ENCODE peak calls at places on chromosome 1, in five cellular contexts. B is Caco-2, U is heart right ventricle, D is AG04449, Z is GM12865. C is an unnamed sample.

GRCh38 chr1:5734414-5734813 is 257.8 kb downstream of the NPHP4 start:
- DNase-seq in B (peak), U (no peak), D (no peak), Z (no peak), C (no peak)

GRCh38 chr1:62294211-62294610 is 25.0 kb downstream of the KANK4 start:
- DNase-seq in B (peak), U (no peak), D (no peak), Z (peak), C (no peak)

GRCh38 chr1:218510153-218510772 is 165.1 kb downstream of the TGFB2 start:
- DNase-seq in B (no peak), U (no peak), D (no peak), Z (no peak), C (no peak)

GRCh38 chr1:186617860-186618780 is 62.1 kb downstream of the PTGS2 start:
- DNase-seq in B (no peak), U (peak), D (no peak), Z (peak), C (no peak)

GRCh38 chr1:246214708-246215504 is 292.2 kb downstream of the SMYD3 start:
- DNase-seq in B (no peak), U (no peak), D (peak), Z (peak), C (no peak)

GRCh38 chr1:61435226-61435625 is 289.7 kb downstream of the TM2D1 start:
- DNase-seq in B (no peak), U (no peak), D (no peak), Z (no peak), C (no peak)

GRCh38 chr1:2124446-2125198 is 70.0 kb downstream of the FAAP20 start:
- DNase-seq in B (no peak), U (no peak), D (no peak), Z (no peak), C (no peak)

GRCh38 chr1:164785841-164786534 is 227.0 kb downstream of the PBX1 start:
- DNase-seq in B (no peak), U (no peak), D (no peak), Z (no peak), C (no peak)

GRCh38 chr1:220843481-220844011 is 35.7 kb upstream of the HLX start:
- DNase-seq in B (no peak), U (peak), D (no peak), Z (no peak), C (no peak)

GRCh38 chr1:154420172-154420571 is 15.0 kb downstream of the IL6R start:
- DNase-seq in B (no peak), U (peak), D (peak), Z (peak), C (peak)

GRCh38 chr1:154418062-154418897 is 13.1 kb downstream of the IL6R start:
- DNase-seq in B (peak), U (no peak), D (no peak), Z (no peak), C (peak)

GRCh38 chr1:154420961-154421924 is 16.1 kb downstream of the IL6R start:
- DNase-seq in B (no peak), U (no peak), D (no peak), Z (no peak), C (no peak)

GRCh38 chr1:154418898-154419619 is 13.9 kb downstream of the IL6R start:
- DNase-seq in B (no peak), U (no peak), D (no peak), Z (no peak), C (no peak)

DNA sequence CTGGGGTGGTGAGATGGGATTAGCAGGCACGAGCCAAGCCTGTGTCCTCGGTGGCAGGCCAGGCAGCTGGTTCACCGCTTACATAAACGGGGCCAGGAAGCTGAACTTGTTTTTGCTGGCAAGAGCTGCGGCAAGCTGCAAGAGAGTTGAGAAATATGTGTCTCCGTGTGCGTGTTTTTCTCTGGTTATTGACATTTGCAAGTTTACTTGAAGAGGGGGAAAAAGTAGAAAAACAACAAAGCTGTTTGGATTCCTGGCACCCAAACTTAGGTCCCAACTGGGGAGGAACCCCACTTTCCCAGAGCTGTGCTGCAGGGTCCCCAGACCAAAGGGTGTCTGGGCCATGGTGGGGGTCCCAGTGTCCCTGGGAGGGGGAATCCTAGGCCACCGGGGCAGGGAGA is 14.5 kb downstream of the IL6R start:
- DNase-seq in B (no peak), U (peak), D (peak), Z (no peak), C (no peak)
- H3K4me3 ChIP-seq in B (no peak), U (no peak), D (peak), Z (no peak), C (peak)

GRCh38 chr1:117335376-117336086 is 31.7 kb upstream of the MAN1A2 start:
- DNase-seq in B (no peak), U (no peak), D (no peak), Z (no peak), C (no peak)
- H3K4me3 ChIP-seq in B (no peak), U (no peak), D (no peak), Z (no peak), C (no peak)

GRCh38 chr1:8595919-8596318 is 221.5 kb downstream of the RERE start:
- DNase-seq in B (no peak), U (no peak), D (no peak), Z (peak), C (no peak)
- H3K4me3 ChIP-seq in B (no peak), U (no peak), D (no peak), Z (no peak), C (no peak)

GRCh38 chr1:40978886-40979240 is 633 bp upstream of the CTPS1 start:
- DNase-seq in B (no peak), U (no peak), D (no peak), Z (no peak), C (no peak)
- H3K4me3 ChIP-seq in B (peak), U (peak), D (peak), Z (peak), C (peak)

GRCh38 chr1:228500901-228501871 is 14.0 kb downstream of the RNF187 start:
- DNase-seq in B (peak), U (peak), D (no peak), Z (peak), C (no peak)
- H3K4me3 ChIP-seq in B (no peak), U (peak), D (peak), Z (peak), C (peak)

C was measured in epithelial cell of proximal tubule.